ENCODE peak calls at places on chromosome 3, in six cellular contexts. D is endothelial cell, U is A549, W is stomach, Z is GM20000, C is PC-9. Y is an unnamed sample.

GRCh38 chr3:11845661-11846060 is 1.0 kb downstream of the TAMM41 start:
- DNase-seq in D (no peak), U (no peak), W (no peak), Z (peak; percentile 19), C (no peak), Y (no peak)

GRCh38 chr3:14587733-14588360 is 47.7 kb upstream of the GRIP2 start:
- DNase-seq in D (no peak), U (peak; percentile 75), W (no peak), Z (no peak), C (peak; percentile 49), Y (no peak)

GRCh38 chr3:129413687-129414506 is 14.5 kb downstream of the EFCAB12 start:
- DNase-seq in D (no peak), U (peak; percentile 87), W (no peak), Z (peak; percentile 62), C (peak; percentile 89), Y (no peak)

GRCh38 chr3:126431103-126431534 is 36.4 kb downstream of the CFAP100 start:
- DNase-seq in D (no peak), U (no peak), W (peak; percentile 8), Z (peak; percentile 80), C (no peak), Y (no peak)

GRCh38 chr3:16011376-16011775 is 163.1 kb upstream of the GALNT15 start:
- DNase-seq in D (no peak), U (no peak), W (no peak), Z (no peak), C (no peak), Y (no peak)

GRCh38 chr3:189945935-189946709 is 174.6 kb downstream of the P3H2 start:
- DNase-seq in D (no peak), U (no peak), W (no peak), Z (no peak), C (peak; percentile 15), Y (no peak)

GRCh38 chr3:189132125-189132744 is 39.5 kb upstream of the TPRG1 start:
- DNase-seq in D (no peak), U (peak; percentile 22), W (peak; percentile 45), Z (peak; percentile 38), C (peak; percentile 78), Y (no peak)

GRCh38 chr3:171833775-171834460 is 9.2 kb upstream of the TMEM212 start:
- DNase-seq in D (no peak), U (peak; percentile 66), W (no peak), Z (peak; percentile 36), C (peak; percentile 69), Y (no peak)

GRCh38 chr3:43770426-43771103 is 79.8 kb downstream of the ABHD5 start:
- DNase-seq in D (no peak), U (peak; percentile 79), W (peak; percentile 74), Z (no peak), C (peak; percentile 87), Y (no peak)

GRCh38 chr3:11386413-11387155 is 114.4 kb downstream of the ATG7 start:
- DNase-seq in D (no peak), U (no peak), W (no peak), Z (no peak), C (no peak), Y (no peak)

DNA sequence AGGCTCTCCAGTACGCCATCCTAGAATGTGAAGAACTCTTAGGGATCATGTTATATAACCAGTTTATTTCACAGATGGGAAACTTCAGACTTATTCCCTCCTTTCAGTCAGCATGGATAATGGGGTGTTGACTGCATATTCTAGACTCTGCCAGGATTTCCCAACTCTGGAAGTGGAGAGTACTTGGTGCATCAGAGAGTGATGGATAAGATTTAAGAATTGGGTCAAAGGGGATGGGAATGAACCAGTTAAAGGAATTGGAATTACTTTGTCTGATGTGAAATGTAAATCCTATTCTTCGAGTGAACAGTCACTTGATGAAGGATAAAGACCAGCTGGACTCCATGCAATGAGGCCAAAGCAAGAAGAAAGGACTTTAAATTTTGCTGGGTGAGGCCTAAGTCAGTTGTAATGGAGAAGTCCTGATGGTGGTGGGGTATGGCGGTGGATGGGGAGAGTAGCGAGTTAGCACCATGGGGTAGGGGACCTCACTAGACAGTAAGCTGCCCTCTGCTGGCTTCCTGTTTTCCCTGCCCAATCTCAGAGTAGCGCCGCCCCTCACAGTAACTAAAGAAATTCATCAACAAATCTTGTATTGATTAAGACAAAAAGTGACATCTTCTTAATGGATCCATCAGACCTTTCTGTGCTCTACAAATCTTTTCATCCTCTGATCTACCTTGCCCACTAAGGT is 7.3 kb upstream of the CACNA1D start:
- DNase-seq in D (no peak), U (no peak), W (no peak), Z (no peak), C (no peak), Y (no peak)
- TF ChIP-seq CTCF in D (no peak), U (peak; percentile 21), W (no peak), Z (no peak), C (no peak), Y (no peak)

GRCh38 chr3:160224256-160224655 is 966 bp upstream of the C3orf80 start:
- DNase-seq in D (no peak), U (no peak), W (no peak), Z (peak; percentile 15), C (no peak), Y (peak; percentile 3)
- TF ChIP-seq CTCF in D (no peak), U (no peak), W (no peak), Z (no peak), C (no peak), Y (no peak)

GRCh38 chr3:141784096-141784495 is 20.9 kb downstream of the GRK7 start:
- DNase-seq in D (no peak), U (no peak), W (no peak), Z (no peak), C (no peak), Y (no peak)

GRCh38 chr3:141783632-141784031 is 20.4 kb downstream of the GRK7 start:
- DNase-seq in D (no peak), U (no peak), W (no peak), Z (no peak), C (no peak), Y (no peak)

GRCh38 chr3:141779667-141780066 is 16.5 kb downstream of the GRK7 start:
- DNase-seq in D (no peak), U (no peak), W (no peak), Z (no peak), C (no peak), Y (no peak)

GRCh38 chr3:141777957-141778813 is 15.0 kb downstream of the GRK7 start:
- DNase-seq in D (no peak), U (no peak), W (no peak), Z (no peak), C (no peak), Y (no peak)

GRCh38 chr3:141782386-141782932 is 19.3 kb downstream of the GRK7 start:
- DNase-seq in D (no peak), U (peak; percentile 22), W (no peak), Z (no peak), C (no peak), Y (no peak)
- TF ChIP-seq CTCF in D (no peak), U (no peak), W (no peak), Z (no peak), C (peak; percentile 29), Y (no peak)

DNA sequence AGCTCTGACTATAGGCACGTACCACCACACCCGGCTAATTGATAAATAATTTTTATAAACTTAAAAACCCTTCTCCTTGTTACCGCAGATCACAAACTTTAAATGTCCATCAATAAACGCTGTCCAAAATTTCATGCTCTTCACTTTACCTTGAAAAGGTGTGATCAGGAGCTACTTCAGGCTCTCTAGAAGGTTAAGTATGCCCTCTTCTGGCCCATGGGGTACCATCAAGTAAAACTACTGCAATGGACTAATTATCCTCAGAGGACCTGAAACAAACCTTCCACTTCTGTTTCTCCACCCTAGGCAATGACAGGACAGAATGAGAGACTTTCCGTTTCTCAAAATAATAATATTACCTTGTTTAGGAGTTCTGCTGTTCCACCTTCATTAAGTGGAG is 9.2 kb downstream of the LZTFL1 start:
- DNase-seq in D (no peak), U (peak; percentile 37), W (no peak), Z (no peak), C (no peak), Y (no peak)
- TF ChIP-seq CTCF in D (no peak), U (peak; percentile 47), W (no peak), Z (peak; percentile 14), C (peak; percentile 52), Y (peak; percentile 7)

GRCh38 chr3:24578324-24578723 is 83.7 kb upstream of the THRB start:
- DNase-seq in D (no peak), U (no peak), W (no peak), Z (no peak), C (no peak), Y (no peak)

GRCh38 chr3:24579008-24579407 is 84.4 kb upstream of the THRB start:
- DNase-seq in D (no peak), U (no peak), W (no peak), Z (no peak), C (no peak), Y (no peak)

GRCh38 chr3:24586920-24587319 is 92.3 kb upstream of the THRB start:
- DNase-seq in D (no peak), U (no peak), W (no peak), Z (no peak), C (no peak), Y (no peak)

GRCh38 chr3:24588568-24588967 is 93.9 kb upstream of the THRB start:
- DNase-seq in D (no peak), U (no peak), W (no peak), Z (no peak), C (no peak), Y (no peak)

DNA sequence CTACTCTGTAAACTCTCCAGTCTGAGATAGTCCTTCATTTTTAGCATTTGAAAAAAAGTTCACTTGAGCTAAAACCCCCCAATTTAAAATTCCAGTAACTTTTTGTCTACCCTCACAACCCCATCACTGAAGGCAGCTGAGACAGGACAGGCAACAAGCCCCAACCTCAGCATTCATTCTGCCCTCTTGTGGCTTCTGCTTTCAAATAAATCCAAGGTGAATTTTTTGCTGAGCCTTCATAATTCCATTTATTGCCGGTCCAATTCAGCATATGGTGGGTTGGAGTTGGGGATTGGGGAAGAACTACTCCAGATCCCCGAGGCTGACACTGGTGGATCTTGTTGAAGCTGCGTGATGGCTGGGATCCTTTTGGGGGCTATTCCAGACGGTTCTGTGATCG is 88.4 kb upstream of the THRB start:
- DNase-seq in D (no peak), U (peak; percentile 13), W (no peak), Z (no peak), C (no peak), Y (no peak)
- TF ChIP-seq CTCF in D (no peak), U (peak; percentile 35), W (no peak), Z (no peak), C (peak; percentile 36), Y (no peak)

GRCh38 chr3:71987828-71988227 is 202.9 kb upstream of the PROK2 start:
- DNase-seq in D (peak; percentile 46), U (no peak), W (no peak), Z (no peak), C (no peak), Y (no peak)

GRCh38 chr3:71990545-71990944 is 205.6 kb upstream of the PROK2 start:
- DNase-seq in D (no peak), U (no peak), W (no peak), Z (no peak), C (no peak), Y (no peak)

GRCh38 chr3:71989165-71989564 is 204.2 kb upstream of the PROK2 start:
- DNase-seq in D (no peak), U (peak; percentile 37), W (no peak), Z (no peak), C (no peak), Y (no peak)

GRCh38 chr3:71984843-71985594 is 200.1 kb upstream of the PROK2 start:
- DNase-seq in D (no peak), U (no peak), W (peak; percentile 37), Z (peak; percentile 45), C (no peak), Y (no peak)

GRCh38 chr3:71987089-71987735 is 202.3 kb upstream of the PROK2 start:
- DNase-seq in D (peak; percentile 26), U (peak; percentile 25), W (no peak), Z (no peak), C (no peak), Y (no peak)
- TF ChIP-seq CTCF in D (peak; percentile 24), U (peak; percentile 19), W (no peak), Z (no peak), C (peak; percentile 31), Y (peak; percentile 5)